ENCODE peak calls at places on chromosomes 2 and 18, in five cellular contexts. E, I, Q, K and R are unnamed samples.

GRCh38 chr2:237564526-237565131 is 1.7 kb upstream of the PRLH start:
- DNase-seq in E (no peak), Q (no peak), I (no peak), K (no peak), R (no peak)

GRCh38 chr18:32550958-32551357 is 80.3 kb upstream of the GAREM1 start:
- DNase-seq in E (no peak), I (no peak), K (no peak), Q (no peak), R (no peak)

GRCh38 chr2:165058471-165059265 is 103.3 kb upstream of the SLC38A11 start:
- DNase-seq in E (no peak), Q (no peak), I (no peak), K (no peak), R (no peak)

GRCh38 chr2:219446101-219446504 is 11.5 kb downstream of the SPEG start:
- DNase-seq in K (no peak), I (no peak), Q (peak; percentile 39), E (peak; percentile 26), R (peak; percentile 72)

GRCh38 chr18:60649816-60650215 is 277.2 kb upstream of the MC4R start:
- DNase-seq in I (no peak), Q (no peak), E (no peak), K (no peak), R (no peak)

GRCh38 chr2:240530181-240530580 is 27.6 kb downstream of the ANKMY1 start:
- DNase-seq in I (no peak), Q (no peak), K (no peak), E (no peak), R (no peak)

GRCh38 chr2:237312021-237312755 is 101.8 kb downstream of the COL6A3 start:
- DNase-seq in Q (peak; percentile 67), E (no peak), I (no peak), K (no peak), R (peak; percentile 53)

GRCh38 chr2:10954856-10955818 is 43.4 kb downstream of the KCNF1 start:
- DNase-seq in Q (no peak), I (no peak), K (no peak), E (no peak), R (no peak)

GRCh38 chr18:63606526-63606925 is 19.4 kb downstream of the SERPINB13 start:
- DNase-seq in K (no peak), Q (no peak), I (no peak), E (no peak), R (no peak)

GRCh38 chr2:26197516-26197915 is 24.6 kb downstream of the GAREM2 start:
- DNase-seq in I (no peak), K (no peak), Q (no peak), E (no peak), R (no peak)

GRCh38 chr2:43057742-43058706 is 168.4 kb downstream of the ZFP36L2 start:
- DNase-seq in Q (no peak), I (no peak), E (no peak), K (peak; percentile 25), R (no peak)

GRCh38 chr2:64792310-64792709 is 138.6 kb upstream of the SERTAD2 start:
- DNase-seq in E (no peak), I (no peak), K (no peak), Q (no peak), R (no peak)

GRCh38 chr2:45765847-45766254 is 114.4 kb downstream of the PRKCE start:
- DNase-seq in E (no peak), K (no peak), I (no peak), Q (no peak), R (peak; percentile 46)